ENCODE peak calls at places on chromosomes 1 and 21, in six cellular contexts. A is cardiac muscle cell; Z is sigmoid colon; X is left ventricle myocardium inferior; U is CD4-positive, alpha-beta memory T cell; D is SK-N-SH. S is an unnamed sample. For H3K9me3, the result is how much of the 10 kb centered on the place peaks cover.

GRCh38 chr1:222919478-222919865 is 104.6 kb downstream of the DISP1 start:
- DNase-seq in A (no peak), Z (no peak), X (no peak), U (no peak), D (no peak), S (no peak)

GRCh38 chr1:13700521-13701273 is 709 bp downstream of the PRDM2 start:
- DNase-seq in A (peak), Z (no peak), X (peak), U (peak), D (no peak), S (peak)

GRCh38 chr1:1836119-1836518 is 54.8 kb downstream of the GNB1 start:
- DNase-seq in A (no peak), Z (no peak), X (no peak), U (no peak), D (no peak), S (no peak)

GRCh38 chr1:33931115-33931475 is 67.2 kb downstream of the HMGB4 start:
- DNase-seq in A (no peak), Z (no peak), X (no peak), U (no peak), D (no peak), S (no peak)

GRCh38 chr1:21899972-21900371 is 37.1 kb downstream of the HSPG2 start:
- DNase-seq in A (peak), Z (no peak), X (peak), U (no peak), D (no peak), S (no peak)

GRCh38 chr1:93000751-93001175 is 39.5 kb upstream of the DIPK1A start:
- DNase-seq in A (peak), Z (no peak), X (no peak), U (no peak), D (no peak), S (no peak)

GRCh38 chr21:30463713-30464112 is 16.5 kb downstream of the KRTAP19-1 start:
- DNase-seq in A (no peak), Z (no peak), X (no peak), U (no peak), D (peak), S (no peak)

GRCh38 chr1:50105430-50105829 is 3.3 kb upstream of the ELAVL4 start:
- DNase-seq in A (no peak), Z (no peak), X (no peak), U (no peak), D (no peak), S (no peak)

GRCh38 chr1:21763236-21763635 is 19.7 kb downstream of the USP48 start:
- DNase-seq in A (no peak), Z (no peak), X (no peak), U (no peak), D (no peak), S (no peak)

GRCh38 chr1:235984041-235984820 is 80.7 kb downstream of the NID1 start:
- DNase-seq in A (peak), Z (no peak), X (no peak), U (no peak), D (no peak), S (no peak)

GRCh38 chr1:150537732-150538684 is 11.2 kb upstream of the ADAMTSL4 start:
- DNase-seq in A (peak), Z (peak), X (peak), U (no peak), D (no peak), S (no peak)

GRCh38 chr21:43020771-43021170 is 46.4 kb downstream of the PKNOX1 start:
- DNase-seq in A (no peak), Z (no peak), X (no peak), U (no peak), D (no peak), S (no peak)

GRCh38 chr1:182249201-182249676 is 142.4 kb downstream of the GLUL start:
- DNase-seq in A (no peak), Z (no peak), X (no peak), U (no peak), D (no peak), S (no peak)

GRCh38 chr1:241730031-241730430 is 78.0 kb downstream of the WDR64 start:
- DNase-seq in A (no peak), Z (no peak), X (no peak), U (no peak), D (no peak), S (no peak)

GRCh38 chr1:108068141-108068540 is 103.2 kb upstream of the VAV3 start:
- DNase-seq in A (peak), Z (no peak), X (no peak), U (no peak), D (no peak), S (no peak)

GRCh38 chr1:213934642-213935041 is 53.1 kb upstream of the PROX1 start:
- DNase-seq in A (peak), Z (no peak), X (peak), U (no peak), D (no peak), S (no peak)

GRCh38 chr1:53365405-53366063 is 37.7 kb upstream of the LRP8 start:
- DNase-seq in A (peak), Z (peak), X (no peak), U (no peak), D (no peak), S (no peak)

GRCh38 chr1:4741876-4742423 is 87.5 kb downstream of the AJAP1 start:
- DNase-seq in A (no peak), Z (no peak), X (no peak), U (no peak), D (no peak), S (no peak)

GRCh38 chr1:111139234-111139955 is 498 bp downstream of the DRAM2 start:
- DNase-seq in A (peak), Z (no peak), X (peak), U (no peak), D (peak), S (peak)

GRCh38 chr21:39537571-39537970 is 75.2 kb upstream of the B3GALT5 start:
- DNase-seq in A (no peak), Z (no peak), X (no peak), U (no peak), D (no peak), S (no peak)
- H3K9me3 ChIP-seq in A (under half), Z (under half), X (under half), U (under half), D (under half), S (under half)

DNA sequence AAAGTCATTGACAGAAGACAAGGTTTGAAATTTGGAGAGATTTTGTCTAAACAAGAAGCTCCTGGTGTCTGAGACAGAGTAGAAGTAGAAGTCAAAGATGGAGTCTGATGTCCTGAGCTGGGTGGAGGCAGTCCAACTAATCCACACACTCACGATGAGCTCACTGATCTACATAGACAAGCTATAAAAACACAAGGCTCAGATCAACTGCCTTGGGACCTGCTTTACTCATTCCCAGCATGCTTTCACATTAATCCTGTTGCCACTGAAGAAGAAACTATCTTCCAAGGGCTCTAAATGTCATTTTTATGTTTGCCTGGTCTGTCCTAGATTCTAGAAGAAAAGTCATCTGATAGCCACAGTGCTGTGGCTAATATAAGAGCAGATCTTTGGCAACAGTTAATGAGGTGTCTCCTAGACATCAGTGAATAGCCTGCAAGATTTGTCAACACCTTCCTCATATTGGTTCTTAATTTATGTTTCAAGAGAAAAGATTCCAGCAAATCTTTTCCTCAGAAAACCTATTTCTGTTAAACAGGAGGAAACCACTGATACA is 522.7 kb downstream of the NUF2 start:
- DNase-seq in A (peak), Z (no peak), X (no peak), U (no peak), D (no peak), S (no peak)
- H3K9me3 ChIP-seq in A (under half), Z (under half), X (under half), U (under half), D (under half), S (under half)

DNA sequence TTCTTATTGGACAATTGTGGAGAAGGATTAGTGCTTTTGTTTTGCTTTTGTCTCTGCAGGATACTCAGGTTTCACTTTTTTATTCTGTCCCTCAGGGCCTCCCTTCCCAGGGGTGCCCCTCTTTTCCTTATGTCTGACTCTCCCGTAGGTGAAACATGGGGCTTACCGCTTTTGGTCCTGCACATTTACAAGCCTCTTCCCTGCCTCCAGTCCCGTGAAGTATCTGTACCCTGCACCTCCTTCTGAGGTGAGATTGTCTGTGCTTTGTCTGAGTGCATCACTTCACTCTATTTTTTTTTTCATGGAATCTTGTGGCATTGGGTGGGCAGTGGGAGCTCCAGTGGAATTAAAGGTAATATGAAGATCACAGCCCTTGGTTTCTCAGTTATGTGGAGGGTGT is 758.1 kb upstream of the TPTE start:
- DNase-seq in A (no peak), Z (no peak), X (no peak), U (no peak), D (no peak), S (no peak)
- H3K9me3 ChIP-seq in A (under half), Z (under half), X (under half), U (under half), D (under half), S (under half)

DNA sequence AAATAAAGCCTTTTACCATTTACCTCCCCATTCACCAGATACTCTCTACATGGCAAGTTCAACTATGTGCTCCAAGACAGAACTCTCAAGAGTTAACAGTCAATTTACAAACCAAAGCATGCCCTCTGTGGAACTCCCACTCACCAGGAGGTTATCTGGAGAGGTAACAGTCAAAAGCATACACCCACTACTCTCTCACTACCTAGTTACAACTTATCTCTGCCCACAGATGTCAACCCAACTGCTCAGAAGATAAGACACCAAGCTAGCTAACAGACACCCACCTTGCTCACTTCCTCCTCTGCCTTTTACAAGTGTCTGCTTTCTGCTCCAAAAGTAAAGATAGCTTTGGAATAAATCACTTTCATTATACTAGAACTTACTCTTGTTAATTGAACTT is 131.0 kb downstream of the TRIM33 start:
- DNase-seq in A (no peak), Z (no peak), X (no peak), U (no peak), D (no peak), S (no peak)
- H3K9me3 ChIP-seq in A (under half), Z (under half), X (under half), U (under half), D (under half), S (under half)

GRCh38 chr21:20942523-20942922 is 55.7 kb upstream of the NCAM2 start:
- DNase-seq in A (no peak), Z (no peak), X (no peak), U (no peak), D (no peak), S (no peak)
- H3K9me3 ChIP-seq in A (under half), Z (under half), X (under half), U (under half), D (under half), S (under half)

GRCh38 chr1:82777240-82777639 is 976.5 kb downstream of the ADGRL2 start:
- DNase-seq in A (no peak), Z (no peak), X (no peak), U (no peak), D (no peak), S (no peak)
- H3K9me3 ChIP-seq in A (under half), Z (under half), X (under half), U (under half), D (under half), S (under half)

DNA sequence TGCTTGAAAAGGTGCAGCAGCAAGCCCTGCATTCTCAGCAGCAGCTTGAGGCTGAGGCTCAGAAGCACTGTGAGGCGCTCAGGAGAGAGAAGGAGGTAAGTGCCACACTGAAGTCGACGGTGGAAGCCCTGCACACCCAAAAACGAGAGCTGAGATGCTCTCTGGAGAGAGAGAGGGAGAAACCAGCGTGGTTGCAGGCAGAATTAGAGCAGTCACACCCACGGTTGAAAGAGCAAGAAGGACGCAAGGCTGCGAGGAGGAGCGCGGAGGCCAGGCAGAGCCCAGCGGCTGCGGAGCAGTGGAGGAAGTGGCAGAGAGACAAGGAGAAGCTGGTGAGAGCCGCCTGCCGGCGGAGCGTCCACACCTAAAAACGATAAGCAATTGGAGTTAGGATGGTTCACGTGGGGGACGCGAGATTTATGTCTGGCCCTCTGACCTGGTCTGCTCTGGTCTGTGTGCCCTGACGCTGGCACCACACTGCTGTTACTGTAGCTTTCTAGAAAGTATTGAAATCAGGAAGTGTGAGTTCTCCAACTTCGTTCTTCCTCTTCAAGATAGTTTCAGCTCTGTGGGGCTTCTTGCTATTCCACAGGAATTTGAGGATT is 26.7 kb upstream of the DIP2A start:
- DNase-seq in A (no peak), Z (no peak), X (no peak), U (no peak), D (no peak), S (no peak)
- H3K9me3 ChIP-seq in A (under half), Z (under half), X (under half), U (under half), D (under half), S (under half)

GRCh38 chr1:152757747-152758146 is at the start of gene KPRP:
- DNase-seq in A (no peak), Z (no peak), X (no peak), U (no peak), D (no peak), S (no peak)

GRCh38 chr1:152756872-152757271 is 953 bp upstream of the KPRP start:
- DNase-seq in A (no peak), Z (no peak), X (no peak), U (no peak), D (no peak), S (no peak)

GRCh38 chr1:152758636-152759035 is 811 bp downstream of the KPRP start:
- DNase-seq in A (no peak), Z (no peak), X (no peak), U (no peak), D (no peak), S (no peak)

GRCh38 chr1:152752225-152752624 is 5.6 kb upstream of the KPRP start:
- DNase-seq in A (no peak), Z (no peak), X (no peak), U (no peak), D (no peak), S (no peak)

GRCh38 chr1:152753586-152753985 is 4.2 kb upstream of the KPRP start:
- DNase-seq in A (no peak), Z (no peak), X (no peak), U (no peak), D (no peak), S (no peak)
- H3K9me3 ChIP-seq in A (under half), Z (under half), X (under half), U (under half), D (under half), S (under half)

GRCh38 chr1:248753715-248754280 is 1.8 kb downstream of the LYPD8 start:
- DNase-seq in A (no peak), Z (no peak), X (no peak), U (no peak), D (no peak), S (no peak)
- H3K9me3 ChIP-seq in A (under half), Z (under half), X (under half), U (under half), D (under half), S (under half)

S was measured in naive thymus-derived CD4-positive, alpha-beta T cell.